ENCODE peak calls at places on chromosomes 16 and 17, in five cellular contexts. One of them, this sample, is unnamed. For H3K36me3 and H3K4me1, the result is how much of the 10 kb centered on the place peaks cover.

GRCh38 chr17:48051278-48051677 is 3.1 kb downstream of the NFE2L1 start:
- DNase-seq in CD8-positive, alpha-beta T cell: no peak
- DNase-seq in HCT116: no peak
- DNase-seq in right lobe of liver: peak
- DNase-seq in psoas muscle: no peak
- DNase-seq in this sample: no peak

GRCh38 chr16:30377812-30378235 is 3.2 kb downstream of the MYL11 start:
- DNase-seq in CD8-positive, alpha-beta T cell: peak
- DNase-seq in HCT116: peak
- DNase-seq in right lobe of liver: peak
- DNase-seq in psoas muscle: peak
- DNase-seq in this sample: peak

GRCh38 chr16:1990336-1991134 is 765 bp downstream of the SYNGR3 start:
- DNase-seq in CD8-positive, alpha-beta T cell: no peak
- DNase-seq in HCT116: no peak
- DNase-seq in right lobe of liver: no peak
- DNase-seq in psoas muscle: no peak
- DNase-seq in this sample: no peak

GRCh38 chr17:46859996-46860395 is 8.6 kb downstream of the WNT9B start:
- DNase-seq in CD8-positive, alpha-beta T cell: no peak
- DNase-seq in HCT116: no peak
- DNase-seq in right lobe of liver: no peak
- DNase-seq in psoas muscle: no peak
- DNase-seq in this sample: no peak

GRCh38 chr16:87062569-87063442 is 254.4 kb downstream of the C16orf95 start:
- DNase-seq in CD8-positive, alpha-beta T cell: peak
- DNase-seq in HCT116: peak
- DNase-seq in right lobe of liver: peak
- DNase-seq in psoas muscle: no peak
- DNase-seq in this sample: peak

GRCh38 chr17:73566905-73567782 is 77.1 kb downstream of the SDK2 start:
- DNase-seq in CD8-positive, alpha-beta T cell: no peak
- DNase-seq in HCT116: no peak
- DNase-seq in right lobe of liver: no peak
- DNase-seq in psoas muscle: no peak
- DNase-seq in this sample: no peak

GRCh38 chr16:27199747-27200146 is 3.6 kb upstream of the KDM8 start:
- DNase-seq in CD8-positive, alpha-beta T cell: no peak
- DNase-seq in HCT116: no peak
- DNase-seq in right lobe of liver: no peak
- DNase-seq in psoas muscle: no peak
- DNase-seq in this sample: no peak

GRCh38 chr16:89880477-89881367 is 7.3 kb downstream of the TCF25 start:
- DNase-seq in CD8-positive, alpha-beta T cell: no peak
- DNase-seq in HCT116: no peak
- DNase-seq in right lobe of liver: no peak
- DNase-seq in psoas muscle: no peak
- DNase-seq in this sample: no peak

GRCh38 chr17:51888823-51889222 is 269.7 kb downstream of the CA10 start:
- DNase-seq in CD8-positive, alpha-beta T cell: no peak
- DNase-seq in HCT116: no peak
- DNase-seq in right lobe of liver: no peak
- DNase-seq in psoas muscle: no peak
- DNase-seq in this sample: no peak

GRCh38 chr16:49921791-49922456 is 66.0 kb upstream of the ZNF423 start:
- DNase-seq in CD8-positive, alpha-beta T cell: peak
- DNase-seq in HCT116: peak
- DNase-seq in right lobe of liver: peak
- DNase-seq in psoas muscle: peak
- DNase-seq in this sample: peak

GRCh38 chr17:78844301-78845005 is 3.8 kb upstream of the USP36 start:
- DNase-seq in CD8-positive, alpha-beta T cell: no peak
- DNase-seq in HCT116: no peak
- DNase-seq in right lobe of liver: no peak
- DNase-seq in psoas muscle: peak
- DNase-seq in this sample: no peak

GRCh38 chr17:28177351-28177750 is 134.9 kb downstream of the NLK start:
- DNase-seq in CD8-positive, alpha-beta T cell: no peak
- DNase-seq in HCT116: no peak
- DNase-seq in right lobe of liver: no peak
- DNase-seq in psoas muscle: no peak
- DNase-seq in this sample: no peak

GRCh38 chr17:31412511-31412910 is 21.0 kb downstream of the RAB11FIP4 start:
- DNase-seq in CD8-positive, alpha-beta T cell: no peak
- DNase-seq in HCT116: no peak
- DNase-seq in right lobe of liver: no peak
- DNase-seq in psoas muscle: no peak
- DNase-seq in this sample: no peak

GRCh38 chr17:47789611-47790520 is 31.7 kb downstream of the OSBPL7 start:
- DNase-seq in CD8-positive, alpha-beta T cell: peak
- DNase-seq in HCT116: no peak
- DNase-seq in right lobe of liver: no peak
- DNase-seq in psoas muscle: peak
- DNase-seq in this sample: peak

GRCh38 chr16:71537643-71538042 is 11.4 kb downstream of the CHST4 start:
- DNase-seq in CD8-positive, alpha-beta T cell: no peak
- DNase-seq in HCT116: peak
- DNase-seq in right lobe of liver: peak
- DNase-seq in psoas muscle: no peak
- DNase-seq in this sample: peak

GRCh38 chr17:68613739-68614298 is 12.7 kb upstream of the FAM20A start:
- DNase-seq in CD8-positive, alpha-beta T cell: no peak
- DNase-seq in HCT116: peak
- DNase-seq in right lobe of liver: peak
- DNase-seq in psoas muscle: no peak
- DNase-seq in this sample: peak

GRCh38 chr16:324451-325334 is 27.8 kb downstream of the AXIN1 start:
- DNase-seq in CD8-positive, alpha-beta T cell: peak
- DNase-seq in HCT116: no peak
- DNase-seq in right lobe of liver: no peak
- DNase-seq in psoas muscle: no peak
- DNase-seq in this sample: no peak

GRCh38 chr17:17848311-17848710 is 11.5 kb upstream of the SREBF1 start:
- DNase-seq in CD8-positive, alpha-beta T cell: no peak
- DNase-seq in HCT116: no peak
- DNase-seq in right lobe of liver: no peak
- DNase-seq in psoas muscle: no peak
- DNase-seq in this sample: no peak

GRCh38 chr17:48577946-48578615 is at the start of gene HOXB4:
- DNase-seq in CD8-positive, alpha-beta T cell: peak
- DNase-seq in HCT116: no peak
- DNase-seq in right lobe of liver: peak
- DNase-seq in psoas muscle: peak
- DNase-seq in this sample: peak

GRCh38 chr16:71296584-71297133 is 7.5 kb upstream of the CMTR2 start:
- DNase-seq in CD8-positive, alpha-beta T cell: no peak
- DNase-seq in HCT116: no peak
- DNase-seq in right lobe of liver: peak
- DNase-seq in psoas muscle: no peak
- DNase-seq in this sample: no peak

GRCh38 chr17:42224651-42225050 is 30.4 kb upstream of the GHDC start:
- DNase-seq in CD8-positive, alpha-beta T cell: no peak
- DNase-seq in HCT116: no peak
- DNase-seq in right lobe of liver: no peak
- DNase-seq in psoas muscle: no peak
- DNase-seq in this sample: no peak

GRCh38 chr17:39668141-39668924 is at the start of gene PNMT:
- DNase-seq in CD8-positive, alpha-beta T cell: peak
- DNase-seq in HCT116: no peak
- DNase-seq in right lobe of liver: peak
- DNase-seq in psoas muscle: peak
- DNase-seq in this sample: peak

GRCh38 chr17:76054112-76054476 is 18.2 kb downstream of the SRP68 start:
- DNase-seq in CD8-positive, alpha-beta T cell: no peak
- DNase-seq in HCT116: peak
- DNase-seq in right lobe of liver: no peak
- DNase-seq in psoas muscle: no peak
- DNase-seq in this sample: no peak

GRCh38 chr17:78585231-78585630 is 8.0 kb upstream of the DNAH17 start:
- DNase-seq in CD8-positive, alpha-beta T cell: no peak
- DNase-seq in HCT116: no peak
- DNase-seq in right lobe of liver: no peak
- DNase-seq in psoas muscle: peak
- DNase-seq in this sample: no peak

GRCh38 chr17:4175921-4176802 is 33.2 kb downstream of the CYB5D2 start:
- DNase-seq in CD8-positive, alpha-beta T cell: peak
- DNase-seq in HCT116: no peak
- DNase-seq in right lobe of liver: no peak
- DNase-seq in psoas muscle: no peak
- DNase-seq in this sample: no peak
- H3K36me3 ChIP-seq in CD8-positive, alpha-beta T cell: under half
- H3K36me3 ChIP-seq in HCT116: under half
- H3K36me3 ChIP-seq in right lobe of liver: under half
- H3K36me3 ChIP-seq in psoas muscle: under half
- H3K36me3 ChIP-seq in this sample: under half

DNA sequence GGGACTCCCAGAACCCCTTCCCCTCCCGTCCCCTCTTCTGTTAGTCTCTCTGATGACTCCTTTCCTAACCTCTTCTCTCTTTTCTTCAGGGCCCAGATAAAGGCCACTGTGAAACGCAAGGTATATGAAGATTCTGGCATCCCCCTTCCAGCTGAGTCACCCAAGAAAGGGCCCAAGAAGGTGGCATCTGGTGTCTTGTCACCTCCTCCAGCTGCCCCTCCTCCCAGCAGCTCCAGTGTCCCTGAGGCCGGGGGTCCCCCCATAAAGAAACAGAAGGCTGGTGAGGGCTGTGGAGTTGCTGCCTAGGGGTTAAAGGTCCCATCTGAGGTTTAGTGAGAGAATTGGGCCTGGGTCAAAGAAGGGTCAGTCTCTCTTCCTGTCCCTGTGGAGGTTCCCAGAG is 4.0 kb downstream of the RNASEK start:
- DNase-seq in CD8-positive, alpha-beta T cell: no peak
- DNase-seq in HCT116: no peak
- DNase-seq in right lobe of liver: no peak
- DNase-seq in psoas muscle: no peak
- DNase-seq in this sample: no peak
- H3K4me1 ChIP-seq in CD8-positive, alpha-beta T cell: under half
- H3K4me1 ChIP-seq in HCT116: under half
- H3K4me1 ChIP-seq in right lobe of liver: under half
- H3K4me1 ChIP-seq in psoas muscle: under half
- H3K4me1 ChIP-seq in this sample: under half

DNA sequence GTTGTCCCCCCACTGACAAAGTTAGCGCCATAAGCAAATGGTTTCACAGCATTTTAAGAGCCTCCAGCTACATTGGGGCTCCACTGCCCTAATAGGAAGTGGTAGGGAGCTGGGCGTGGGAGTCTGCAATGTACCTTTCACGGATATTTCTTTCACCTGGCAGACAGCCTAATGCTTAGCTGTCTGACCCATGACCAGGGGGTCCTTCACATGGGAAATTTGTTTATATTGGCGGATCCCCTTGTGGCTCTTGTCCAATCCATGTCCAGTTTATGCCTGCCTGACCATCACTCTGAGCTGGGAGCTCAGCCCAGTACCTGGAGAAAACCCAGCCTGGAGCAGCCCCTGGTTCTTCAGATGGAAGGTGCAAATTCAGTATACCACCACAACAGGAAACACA is 145.0 kb downstream of the ZNF18 start:
- DNase-seq in CD8-positive, alpha-beta T cell: no peak
- DNase-seq in HCT116: no peak
- DNase-seq in right lobe of liver: no peak
- DNase-seq in psoas muscle: no peak
- DNase-seq in this sample: no peak
- H3K36me3 ChIP-seq in CD8-positive, alpha-beta T cell: under half
- H3K36me3 ChIP-seq in HCT116: under half
- H3K36me3 ChIP-seq in right lobe of liver: under half
- H3K36me3 ChIP-seq in psoas muscle: under half
- H3K36me3 ChIP-seq in this sample: under half

GRCh38 chr17:82864721-82865240 is 25.0 kb upstream of the ZNF750 start:
- DNase-seq in CD8-positive, alpha-beta T cell: no peak
- DNase-seq in HCT116: no peak
- DNase-seq in right lobe of liver: no peak
- DNase-seq in psoas muscle: peak
- DNase-seq in this sample: no peak
- H3K4me1 ChIP-seq in CD8-positive, alpha-beta T cell: half or more
- H3K4me1 ChIP-seq in HCT116: half or more
- H3K4me1 ChIP-seq in right lobe of liver: under half
- H3K4me1 ChIP-seq in psoas muscle: under half
- H3K4me1 ChIP-seq in this sample: under half

GRCh38 chr17:58666858-58667267 is 25.0 kb downstream of the TEX14 start:
- DNase-seq in CD8-positive, alpha-beta T cell: no peak
- DNase-seq in HCT116: peak
- DNase-seq in right lobe of liver: peak
- DNase-seq in psoas muscle: peak
- DNase-seq in this sample: peak

GRCh38 chr17:58665946-58666857 is 25.6 kb downstream of the TEX14 start:
- DNase-seq in CD8-positive, alpha-beta T cell: no peak
- DNase-seq in HCT116: peak
- DNase-seq in right lobe of liver: no peak
- DNase-seq in psoas muscle: no peak
- DNase-seq in this sample: no peak

GRCh38 chr17:58668598-58668935 is 23.3 kb downstream of the TEX14 start:
- DNase-seq in CD8-positive, alpha-beta T cell: no peak
- DNase-seq in HCT116: no peak
- DNase-seq in right lobe of liver: no peak
- DNase-seq in psoas muscle: no peak
- DNase-seq in this sample: no peak

GRCh38 chr17:58669853-58670252 is 22.0 kb downstream of the TEX14 start:
- DNase-seq in CD8-positive, alpha-beta T cell: no peak
- DNase-seq in HCT116: no peak
- DNase-seq in right lobe of liver: no peak
- DNase-seq in psoas muscle: no peak
- DNase-seq in this sample: no peak

GRCh38 chr17:58667934-58668597 is 23.8 kb downstream of the TEX14 start:
- DNase-seq in CD8-positive, alpha-beta T cell: no peak
- DNase-seq in HCT116: no peak
- DNase-seq in right lobe of liver: no peak
- DNase-seq in psoas muscle: no peak
- DNase-seq in this sample: no peak
- H3K36me3 ChIP-seq in CD8-positive, alpha-beta T cell: under half
- H3K36me3 ChIP-seq in HCT116: under half
- H3K36me3 ChIP-seq in right lobe of liver: under half
- H3K36me3 ChIP-seq in psoas muscle: under half
- H3K36me3 ChIP-seq in this sample: under half

GRCh38 chr16:20854963-20855362 is 45.2 kb downstream of the DCUN1D3 start:
- DNase-seq in CD8-positive, alpha-beta T cell: no peak
- DNase-seq in HCT116: no peak
- DNase-seq in right lobe of liver: no peak
- DNase-seq in psoas muscle: no peak
- DNase-seq in this sample: no peak
- H3K4me1 ChIP-seq in CD8-positive, alpha-beta T cell: under half
- H3K4me1 ChIP-seq in HCT116: under half
- H3K4me1 ChIP-seq in right lobe of liver: under half
- H3K4me1 ChIP-seq in psoas muscle: under half
- H3K4me1 ChIP-seq in this sample: half or more

GRCh38 chr16:69712914-69713581 is 13.3 kb downstream of the NQO1 start:
- DNase-seq in CD8-positive, alpha-beta T cell: no peak
- DNase-seq in HCT116: no peak
- DNase-seq in right lobe of liver: no peak
- DNase-seq in psoas muscle: no peak
- DNase-seq in this sample: no peak

GRCh38 chr16:69709456-69710084 is 16.8 kb downstream of the NQO1 start:
- DNase-seq in CD8-positive, alpha-beta T cell: no peak
- DNase-seq in HCT116: peak
- DNase-seq in right lobe of liver: no peak
- DNase-seq in psoas muscle: no peak
- DNase-seq in this sample: no peak

GRCh38 chr16:69707920-69708683 is 18.3 kb downstream of the NQO1 start:
- DNase-seq in CD8-positive, alpha-beta T cell: no peak
- DNase-seq in HCT116: no peak
- DNase-seq in right lobe of liver: no peak
- DNase-seq in psoas muscle: no peak
- DNase-seq in this sample: no peak

GRCh38 chr16:69712277-69712676 is 14.1 kb downstream of the NQO1 start:
- DNase-seq in CD8-positive, alpha-beta T cell: no peak
- DNase-seq in HCT116: no peak
- DNase-seq in right lobe of liver: no peak
- DNase-seq in psoas muscle: no peak
- DNase-seq in this sample: no peak

GRCh38 chr16:69711115-69711740 is 15.1 kb downstream of the NQO1 start:
- DNase-seq in CD8-positive, alpha-beta T cell: no peak
- DNase-seq in HCT116: peak
- DNase-seq in right lobe of liver: no peak
- DNase-seq in psoas muscle: no peak
- DNase-seq in this sample: peak
- H3K36me3 ChIP-seq in CD8-positive, alpha-beta T cell: under half
- H3K36me3 ChIP-seq in HCT116: under half
- H3K36me3 ChIP-seq in right lobe of liver: under half
- H3K36me3 ChIP-seq in psoas muscle: under half
- H3K36me3 ChIP-seq in this sample: under half